ENCODE peak calls at places on chromosomes 7 and 10, in ten cellular contexts. X is breast epithelium, Z is stomach, J is spleen, U is GM12878, M is transverse colon, V is GM23338, N is H1, Q is HCT116, A is K562. H is an unnamed sample.

GRCh38 chr10:73887038-73888015 is 13.0 kb upstream of the CAMK2G start:
- DNase-seq in M (peak), U (no peak), J (no peak), Z (peak), V (no peak), A (no peak), X (peak), Q (peak), N (no peak), H (peak)

GRCh38 chr7:28533731-28534531 is 121.6 kb downstream of the CREB5 start:
- DNase-seq in U (no peak), A (no peak), N (no peak), Q (no peak), V (no peak), M (no peak), X (peak), J (no peak), Z (no peak), H (peak)

GRCh38 chr10:91366687-91367086 is 43.5 kb upstream of the HECTD2 start:
- DNase-seq in X (no peak), Z (no peak), J (no peak), V (no peak), M (no peak), Q (no peak), A (no peak), N (no peak), U (no peak), H (no peak)

GRCh38 chr7:101094791-101095375 is 9.6 kb downstream of the TRIM56 start:
- DNase-seq in M (peak), A (peak), Q (no peak), V (peak), Z (peak), U (no peak), X (no peak), J (no peak), N (peak), H (no peak)

GRCh38 chr10:4545077-4545476 is 280.9 kb upstream of the AKR1E2 start:
- DNase-seq in U (no peak), J (no peak), V (no peak), A (no peak), Q (no peak), Z (no peak), M (no peak), N (no peak), X (no peak), H (no peak)

GRCh38 chr7:15007507-15007906 is 105.0 kb upstream of the DGKB start:
- DNase-seq in X (no peak), N (peak), V (peak), Q (peak), Z (no peak), A (peak), M (no peak), J (no peak), U (no peak), H (no peak)

GRCh38 chr7:28130277-28130676 is 50.3 kb downstream of the JAZF1 start:
- DNase-seq in J (no peak), A (no peak), Q (no peak), M (no peak), Z (no peak), X (no peak), V (no peak), N (no peak), U (no peak), H (no peak)

GRCh38 chr10:119025336-119025735 is 4.2 kb upstream of the NANOS1 start:
- DNase-seq in Z (peak), N (no peak), A (no peak), M (peak), Q (no peak), V (no peak), J (no peak), U (no peak), X (peak), H (peak)

GRCh38 chr10:81127931-81128330 is 590.2 kb downstream of the SH2D4B start:
- DNase-seq in J (no peak), Q (no peak), V (no peak), A (no peak), U (no peak), N (no peak), Z (no peak), M (no peak), X (no peak), H (no peak)

GRCh38 chr7:105141068-105141467 is 127.1 kb downstream of the KMT2E start:
- DNase-seq in J (no peak), V (peak), M (no peak), X (no peak), A (peak), N (no peak), Q (peak), Z (no peak), U (no peak), H (no peak)

GRCh38 chr7:28986723-28987122 is 28.6 kb upstream of the TRIL start:
- DNase-seq in U (no peak), V (no peak), J (no peak), M (no peak), A (no peak), N (no peak), X (no peak), Z (no peak), Q (no peak), H (no peak)

GRCh38 chr10:132355754-132356153 is 23.8 kb downstream of the LRRC27 start:
- DNase-seq in J (peak), Z (no peak), Q (no peak), M (no peak), V (no peak), A (no peak), U (no peak), N (no peak), X (no peak), H (no peak)

GRCh38 chr7:151406051-151406875 is 3.6 kb downstream of the WDR86 start:
- DNase-seq in J (peak), M (no peak), U (no peak), V (no peak), Q (no peak), Z (no peak), X (no peak), A (no peak), N (no peak), H (no peak)

GRCh38 chr7:1314908-1315450 is 82.3 kb downstream of the UNCX start:
- DNase-seq in V (no peak), Q (no peak), M (no peak), X (no peak), U (no peak), J (peak), Z (no peak), A (no peak), N (no peak), H (no peak)

GRCh38 chr7:105713488-105714465 is 132.5 kb upstream of the EFCAB10 start:
- DNase-seq in Z (no peak), V (no peak), J (no peak), X (no peak), A (no peak), N (no peak), Q (no peak), M (no peak), U (no peak), H (no peak)

GRCh38 chr7:150402671-150403321 is 23.7 kb downstream of the ZNF775 start:
- DNase-seq in Q (no peak), V (no peak), A (no peak), J (no peak), U (no peak), Z (peak), N (no peak), X (no peak), M (peak), H (no peak)

GRCh38 chr10:14040787-14041631 is 289.7 kb downstream of the FRMD4A start:
- DNase-seq in Z (no peak), V (no peak), U (no peak), N (no peak), Q (no peak), M (no peak), X (no peak), J (no peak), A (no peak), H (no peak)

GRCh38 chr10:110615057-110615630 is 29.0 kb upstream of the RBM20 start:
- DNase-seq in X (no peak), N (no peak), J (no peak), V (no peak), M (no peak), U (no peak), Z (no peak), Q (no peak), A (no peak), H (no peak)

GRCh38 chr7:4862156-4862555 is 326 bp upstream of the PAPOLB start:
- DNase-seq in U (no peak), Z (no peak), A (no peak), J (no peak), X (no peak), N (no peak), Q (no peak), V (no peak), M (no peak), H (no peak)

GRCh38 chr10:59805043-59805442 is 51.8 kb upstream of the MRLN start:
- DNase-seq in Q (no peak), N (peak), M (peak), V (peak), Z (peak), A (peak), U (no peak), X (no peak), J (no peak), H (peak)

GRCh38 chr10:122152544-122152943 is 118.6 kb upstream of the BTBD16 start:
- DNase-seq in Z (no peak), U (no peak), J (peak), A (no peak), Q (no peak), V (no peak), N (no peak), X (no peak), M (peak), H (peak)

GRCh38 chr10:51215956-51216834 is 141.9 kb downstream of the PRKG1 start:
- DNase-seq in V (no peak), Z (no peak), J (no peak), U (no peak), X (no peak), M (no peak), A (no peak), Q (no peak), N (no peak), H (no peak)

GRCh38 chr7:47336178-47337020 is 245.5 kb downstream of the TNS3 start:
- DNase-seq in M (no peak), Q (no peak), V (no peak), Z (no peak), X (peak), J (peak), U (no peak), N (no peak), A (no peak), H (peak)

GRCh38 chr7:47291461-47292051 is 290.4 kb downstream of the TNS3 start:
- DNase-seq in U (peak), J (no peak), Z (no peak), Q (peak), A (no peak), N (no peak), V (no peak), X (no peak), M (no peak), H (no peak)

GRCh38 chr7:151705744-151706567 is 171.0 kb downstream of the PRKAG2 start:
- DNase-seq in A (peak), U (no peak), X (no peak), J (no peak), N (peak), V (peak), M (peak), Z (no peak), Q (peak), H (no peak)

GRCh38 chr7:112938895-112939588 is 147.6 kb downstream of the GPR85 start:
- DNase-seq in Z (no peak), U (no peak), M (peak), Q (no peak), N (peak), X (no peak), A (peak), V (peak), J (peak), H (peak)

GRCh38 chr7:131109757-131110293 is 217.9 kb upstream of the MKLN1 start:
- DNase-seq in Z (peak), A (peak), X (peak), Q (no peak), M (peak), U (no peak), J (peak), N (peak), V (peak), H (peak)

GRCh38 chr7:7830122-7830878 is 111.9 kb upstream of the RPA3 start:
- DNase-seq in Z (peak), J (no peak), M (no peak), A (no peak), V (no peak), N (no peak), X (no peak), U (no peak), Q (no peak), H (no peak)

GRCh38 chr10:75630746-75631145 is 199.3 kb downstream of the LRMDA start:
- DNase-seq in Z (no peak), V (no peak), M (no peak), U (no peak), A (no peak), J (no peak), X (no peak), Q (no peak), N (no peak), H (no peak)

GRCh38 chr7:8418627-8419245 is 14.7 kb upstream of the NXPH1 start:
- DNase-seq in Q (peak), V (peak), Z (peak), N (peak), M (peak), U (peak), J (no peak), X (peak), A (peak), H (peak)

GRCh38 chr10:5585517-5586222 is 60.9 kb downstream of the CALML3 start:
- DNase-seq in M (no peak), N (no peak), V (no peak), A (no peak), U (no peak), Z (no peak), Q (no peak), J (peak), X (no peak), H (no peak)

GRCh38 chr7:67918158-67918557 is 921.5 kb downstream of the TYW1 start:
- DNase-seq in U (no peak), J (no peak), V (no peak), X (no peak), A (peak), N (no peak), Z (no peak), Q (no peak), M (no peak), H (no peak)

GRCh38 chr7:8773518-8773917 is 340.1 kb downstream of the NXPH1 start:
- DNase-seq in Z (no peak), Q (no peak), X (no peak), M (no peak), V (no peak), J (no peak), U (no peak), A (no peak), N (no peak), H (no peak)

GRCh38 chr10:7756360-7756992 is 31.3 kb downstream of the KIN start:
- DNase-seq in U (no peak), V (peak), X (no peak), N (no peak), J (no peak), Q (peak), M (peak), A (peak), Z (peak), H (no peak)

GRCh38 chr7:74084722-74085578 is 1.3 kb downstream of the LIMK1 start:
- DNase-seq in Z (no peak), A (no peak), U (no peak), M (no peak), X (no peak), V (no peak), Q (no peak), J (no peak), N (no peak), H (no peak)

GRCh38 chr7:74087791-74088453 is 4.3 kb downstream of the LIMK1 start:
- DNase-seq in J (no peak), M (no peak), Z (no peak), A (no peak), Q (no peak), V (no peak), X (no peak), N (no peak), U (no peak), H (no peak)

GRCh38 chr7:74082770-74083116 is 861 bp upstream of the LIMK1 start:
- DNase-seq in Z (no peak), A (no peak), V (no peak), J (no peak), N (no peak), X (no peak), M (no peak), U (no peak), Q (no peak), H (no peak)

GRCh38 chr7:74083928-74084721 is 521 bp downstream of the LIMK1 start:
- DNase-seq in A (peak), V (peak), J (no peak), M (peak), Z (peak), N (peak), Q (no peak), X (no peak), U (no peak), H (no peak)

DNA sequence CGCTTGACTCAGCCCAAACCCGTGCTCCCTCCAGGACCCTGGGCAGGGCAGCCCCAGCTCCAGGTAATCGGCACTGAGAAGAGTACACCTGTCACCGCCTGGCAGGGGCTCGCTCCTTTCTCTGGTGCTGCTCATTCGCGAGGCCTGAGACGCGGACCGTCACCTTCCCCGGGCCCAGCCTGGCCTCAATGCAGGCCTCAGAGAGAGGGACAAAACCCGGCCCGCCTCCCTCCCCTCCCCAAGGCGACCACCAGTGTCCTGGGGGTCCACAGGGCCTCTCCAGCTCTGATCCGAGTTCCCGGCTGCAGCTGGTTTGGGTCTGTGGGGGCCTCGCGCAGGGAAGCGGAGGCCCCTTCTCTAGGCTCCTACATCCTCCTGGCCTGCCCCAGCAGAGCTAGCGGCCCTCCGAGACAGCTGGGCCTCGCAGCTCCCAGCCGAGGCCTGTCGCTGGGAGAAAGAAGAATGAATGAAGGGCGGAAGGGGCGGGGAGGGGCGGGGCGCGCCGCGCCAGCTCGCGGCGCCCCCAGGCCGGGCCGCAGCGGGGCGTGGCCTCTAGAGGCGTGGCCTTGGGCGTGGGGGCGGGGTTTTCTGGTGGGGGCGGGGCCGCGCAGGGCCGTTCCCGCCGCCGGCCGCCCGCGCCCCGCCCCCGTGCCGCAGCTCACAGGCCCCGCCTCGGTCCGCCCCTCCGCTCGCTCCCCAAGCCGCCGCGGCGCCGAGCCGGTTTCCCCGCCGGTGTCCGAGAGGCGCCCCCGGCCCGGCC is at the start of gene LIMK1:
- DNase-seq in Z (peak), V (peak), U (no peak), J (peak), Q (no peak), N (peak), M (peak), X (peak), A (peak), H (peak)
- TF ChIP-seq POLR2AphosphoS5 in Z (no peak), V (peak), U (no peak), J (peak), Q (peak), N (peak), M (no peak), X (no peak), A (peak), H (no peak)

DNA sequence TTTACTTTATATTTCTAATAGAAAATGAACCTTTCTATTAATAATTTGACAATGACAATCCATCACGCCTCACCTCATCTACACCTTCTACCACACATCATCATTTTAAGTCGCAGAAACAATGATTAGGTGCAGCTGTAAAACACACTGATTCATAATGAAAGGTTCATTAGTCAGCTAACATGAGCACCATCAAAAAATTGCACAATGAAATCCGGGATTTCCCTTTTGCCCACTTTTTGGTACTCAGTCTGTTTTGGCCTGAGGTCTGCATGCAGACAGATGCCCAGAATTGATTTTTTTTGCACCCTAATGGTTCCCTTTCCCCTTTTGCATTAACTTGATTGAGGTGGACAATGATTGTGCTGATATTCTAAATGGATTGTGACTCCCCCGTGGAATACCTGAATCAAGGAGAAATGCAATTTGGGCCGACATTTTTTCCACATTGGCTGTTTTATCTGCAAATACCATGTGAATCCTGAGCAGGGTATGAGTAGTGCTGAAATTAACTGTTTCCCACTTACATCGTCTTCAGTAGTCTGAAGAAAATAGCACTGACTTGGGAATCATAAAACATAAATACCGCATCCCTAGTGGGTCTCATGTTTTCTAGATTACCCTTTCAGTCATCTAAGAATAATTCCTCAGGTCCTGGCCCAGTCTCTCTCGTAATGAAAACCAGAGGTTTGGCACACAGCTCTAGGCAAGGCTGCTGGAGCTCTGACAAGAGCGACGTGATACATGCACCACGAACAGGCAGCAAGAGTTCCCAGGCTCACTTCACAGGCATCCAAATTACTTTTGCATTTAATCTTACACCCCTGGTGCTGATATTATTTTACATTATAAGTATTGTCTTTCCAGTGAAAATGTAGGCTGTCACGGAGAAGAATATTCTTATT is 105.5 kb downstream of the THSD7A start:
- DNase-seq in J (no peak), Z (no peak), Q (no peak), A (no peak), X (no peak), N (no peak), V (no peak), M (no peak), U (no peak), H (peak)
- TF ChIP-seq POLR2AphosphoS5 in J (no peak), Z (no peak), Q (no peak), A (no peak), X (no peak), N (no peak), V (no peak), M (no peak), U (no peak), H (no peak)

GRCh38 chr7:55120501-55121198 is 101.8 kb downstream of the EGFR start:
- DNase-seq in N (no peak), V (no peak), X (no peak), U (no peak), M (no peak), A (peak), J (no peak), Q (no peak), Z (no peak), H (peak)
- TF ChIP-seq POLR2AphosphoS5 in N (no peak), V (no peak), X (no peak), U (no peak), M (peak), A (no peak), J (no peak), Q (no peak), Z (no peak), H (peak)

DNA sequence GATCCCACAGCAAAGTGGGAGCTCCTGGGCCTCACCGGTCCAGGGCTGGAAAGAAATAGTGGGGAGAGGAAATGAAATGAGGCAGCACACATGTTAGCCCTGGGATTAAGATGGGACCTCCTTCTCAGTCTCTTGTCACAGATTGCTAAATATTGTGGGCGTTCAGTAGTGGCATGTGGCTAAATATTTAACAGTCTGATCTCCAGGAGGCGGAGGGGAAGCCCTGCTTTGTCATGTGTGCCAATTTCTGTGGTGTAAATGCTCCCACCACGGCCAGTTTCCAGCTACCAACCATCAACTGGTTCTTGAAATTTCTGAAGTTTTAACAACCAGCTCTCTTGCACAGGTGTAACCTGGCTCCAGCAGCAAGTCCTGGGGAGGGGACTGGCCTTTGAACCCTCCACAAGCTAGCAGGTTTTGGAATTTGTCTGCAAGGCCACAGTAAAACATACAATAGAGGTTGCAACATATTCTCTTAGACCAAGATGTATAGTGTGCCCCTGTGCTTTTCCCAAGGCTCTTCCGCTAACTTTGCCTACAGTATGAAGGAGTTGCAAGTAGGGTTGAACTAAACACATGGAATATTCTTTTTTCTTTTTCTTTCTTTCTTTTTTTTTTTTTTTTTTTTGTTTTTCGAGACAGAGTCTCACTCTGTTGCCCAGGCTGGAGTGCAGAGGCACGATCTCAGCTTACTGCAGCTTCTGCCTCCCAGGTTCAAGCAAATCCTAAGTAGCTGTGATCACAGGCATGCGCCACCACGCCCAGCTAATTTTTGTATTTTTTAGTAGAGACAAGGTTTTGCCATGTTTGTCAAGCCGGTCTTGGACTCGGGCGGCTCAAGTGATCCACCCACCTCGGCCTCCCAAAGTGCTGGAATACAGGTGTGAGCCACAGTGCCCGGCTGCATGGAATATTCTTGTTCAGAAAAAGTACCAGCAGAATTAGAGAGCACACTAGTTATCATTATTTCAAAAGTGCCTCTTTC is 103.1 kb upstream of the PCBD1 start:
- DNase-seq in U (no peak), Q (no peak), Z (no peak), A (no peak), J (peak), N (no peak), M (no peak), V (no peak), X (no peak), H (no peak)
- TF ChIP-seq POLR2AphosphoS5 in U (no peak), Q (no peak), Z (no peak), A (no peak), J (no peak), N (no peak), M (no peak), V (no peak), X (no peak), H (no peak)

H was measured in prostate gland.